ENCODE peak calls at places on chromosomes 11 and 22, in four cellular contexts. One of them, this sample, is unnamed.

GRCh38 chr22:21078916-21079315 is 33.2 kb downstream of the LRRC74B start:
- DNase-seq in H1: no peak
- DNase-seq in HEK293T: no peak
- DNase-seq in HepG2: no peak
- DNase-seq in this sample: no peak

GRCh38 chr22:27420817-27421361 is 380.7 kb downstream of the MN1 start:
- DNase-seq in H1: no peak
- DNase-seq in HEK293T: no peak
- DNase-seq in HepG2: no peak
- DNase-seq in this sample: no peak

GRCh38 chr11:843818-844692 is 1.4 kb downstream of the TSPAN4 start:
- DNase-seq in H1: peak; percentile 89
- DNase-seq in HEK293T: no peak
- DNase-seq in HepG2: peak; percentile 89
- DNase-seq in this sample: peak; percentile 97

GRCh38 chr11:135069884-135070283 is 657.8 kb upstream of the B3GAT1 start:
- DNase-seq in H1: no peak
- DNase-seq in HEK293T: no peak
- DNase-seq in HepG2: no peak
- DNase-seq in this sample: no peak

GRCh38 chr11:83480811-83481210 is 194.6 kb upstream of the CCDC90B start:
- DNase-seq in H1: no peak
- DNase-seq in HEK293T: no peak
- DNase-seq in HepG2: no peak
- DNase-seq in this sample: no peak

GRCh38 chr11:9821008-9821752 is 157.3 kb downstream of the SWAP70 start:
- DNase-seq in H1: no peak
- DNase-seq in HEK293T: no peak
- DNase-seq in HepG2: no peak
- DNase-seq in this sample: no peak

GRCh38 chr11:2199466-2200341 is 28.1 kb upstream of the TH start:
- DNase-seq in H1: no peak
- DNase-seq in HEK293T: no peak
- DNase-seq in HepG2: no peak
- DNase-seq in this sample: no peak

GRCh38 chr22:49347376-49347775 is 480.3 kb downstream of the BRD1 start:
- DNase-seq in H1: no peak
- DNase-seq in HEK293T: no peak
- DNase-seq in HepG2: no peak
- DNase-seq in this sample: no peak

GRCh38 chr22:43085658-43086606 is 3.3 kb downstream of the TTLL1 start:
- DNase-seq in H1: no peak
- DNase-seq in HEK293T: no peak
- DNase-seq in HepG2: no peak
- DNase-seq in this sample: no peak

GRCh38 chr11:133163463-133164419 is 368.6 kb downstream of the OPCML start:
- DNase-seq in H1: no peak
- DNase-seq in HEK293T: peak; percentile 52
- DNase-seq in HepG2: peak; percentile 51
- DNase-seq in this sample: peak; percentile 42

GRCh38 chr11:108093128-108093904 is 28.1 kb upstream of the ACAT1 start:
- DNase-seq in H1: no peak
- DNase-seq in HEK293T: no peak
- DNase-seq in HepG2: no peak
- DNase-seq in this sample: no peak

GRCh38 chr22:49966041-49966715 is 5.6 kb downstream of the PIM3 start:
- DNase-seq in H1: no peak
- DNase-seq in HEK293T: no peak
- DNase-seq in HepG2: no peak
- DNase-seq in this sample: no peak

GRCh38 chr11:32244453-32244852 is 153.6 kb downstream of the RCN1 start:
- DNase-seq in H1: no peak
- DNase-seq in HEK293T: no peak
- DNase-seq in HepG2: no peak
- DNase-seq in this sample: no peak
- TF ChIP-seq SUZ12 in H1: no peak
- TF ChIP-seq SUZ12 in HEK293T: no peak
- TF ChIP-seq SUZ12 in HepG2: no peak
- TF ChIP-seq SUZ12 in this sample: no peak

GRCh38 chr22:39958916-39959639 is 1.1 kb upstream of the TMA7B start:
- DNase-seq in H1: no peak
- DNase-seq in HEK293T: no peak
- DNase-seq in HepG2: no peak
- DNase-seq in this sample: no peak
- TF ChIP-seq SUZ12 in H1: no peak
- TF ChIP-seq SUZ12 in HEK293T: no peak
- TF ChIP-seq SUZ12 in HepG2: no peak
- TF ChIP-seq SUZ12 in this sample: no peak

GRCh38 chr11:16774920-16775603 is 36.6 kb downstream of the C11orf58 start:
- DNase-seq in H1: no peak
- DNase-seq in HEK293T: no peak
- DNase-seq in HepG2: peak; percentile 65
- DNase-seq in this sample: no peak

GRCh38 chr11:16777576-16777975 is 39.1 kb downstream of the C11orf58 start:
- DNase-seq in H1: no peak
- DNase-seq in HEK293T: no peak
- DNase-seq in HepG2: no peak
- DNase-seq in this sample: no peak

GRCh38 chr11:16773981-16774710 is 35.7 kb downstream of the C11orf58 start:
- DNase-seq in H1: no peak
- DNase-seq in HEK293T: no peak
- DNase-seq in HepG2: no peak
- DNase-seq in this sample: no peak

GRCh38 chr11:16776716-16777115 is 38.3 kb downstream of the C11orf58 start:
- DNase-seq in H1: no peak
- DNase-seq in HEK293T: no peak
- DNase-seq in HepG2: no peak
- DNase-seq in this sample: no peak

GRCh38 chr11:16775604-16776283 is 37.3 kb downstream of the C11orf58 start:
- DNase-seq in H1: no peak
- DNase-seq in HEK293T: no peak
- DNase-seq in HepG2: no peak
- DNase-seq in this sample: no peak
- TF ChIP-seq SUZ12 in H1: no peak
- TF ChIP-seq SUZ12 in HEK293T: no peak
- TF ChIP-seq SUZ12 in HepG2: no peak
- TF ChIP-seq SUZ12 in this sample: no peak

GRCh38 chr22:44994399-44995281 is 15.2 kb downstream of the PHF21B start:
- DNase-seq in H1: no peak
- DNase-seq in HEK293T: no peak
- DNase-seq in HepG2: no peak
- DNase-seq in this sample: no peak
- TF ChIP-seq SUZ12 in H1: no peak
- TF ChIP-seq SUZ12 in HEK293T: no peak
- TF ChIP-seq SUZ12 in HepG2: no peak
- TF ChIP-seq SUZ12 in this sample: no peak

GRCh38 chr11:13061294-13061990 is 52.3 kb downstream of the RASSF10 start:
- DNase-seq in H1: no peak
- DNase-seq in HEK293T: no peak
- DNase-seq in HepG2: no peak
- DNase-seq in this sample: no peak
- TF ChIP-seq SUZ12 in H1: no peak
- TF ChIP-seq SUZ12 in HEK293T: no peak
- TF ChIP-seq SUZ12 in HepG2: no peak
- TF ChIP-seq SUZ12 in this sample: no peak

DNA sequence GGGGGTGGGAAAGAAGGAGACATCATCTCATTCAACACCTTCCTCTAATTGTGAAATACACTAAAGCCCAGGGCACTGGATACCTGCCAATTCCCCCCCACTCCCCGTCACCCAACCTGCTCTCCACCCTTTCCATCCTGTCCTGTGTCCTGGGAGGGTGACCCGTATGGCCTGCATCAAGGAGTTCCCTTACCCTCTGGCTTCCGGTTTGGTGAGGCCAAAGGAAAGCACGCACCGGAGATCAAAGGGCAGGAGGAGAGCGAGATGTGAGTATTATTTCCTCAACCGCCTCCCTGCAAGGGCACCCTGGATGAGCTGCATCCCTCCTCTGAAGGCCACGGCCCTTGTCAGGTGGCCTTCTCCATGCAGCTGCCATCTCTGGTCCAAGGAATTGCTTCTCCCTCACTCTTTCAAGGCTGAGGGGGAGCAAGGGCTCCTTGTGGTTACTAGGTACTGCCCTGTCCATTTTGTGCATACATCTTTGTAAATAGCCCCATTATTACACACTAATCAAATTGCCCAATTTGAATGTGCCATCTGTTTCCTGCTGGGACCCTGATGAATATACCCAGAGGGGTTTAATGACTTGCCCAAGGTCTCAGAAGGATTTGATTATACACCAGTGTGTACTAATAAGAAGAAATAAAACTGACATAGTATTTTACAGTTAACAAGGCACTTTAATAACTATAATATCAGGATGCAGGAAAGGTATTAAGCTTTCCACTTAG is 64.8 kb upstream of the PTPRJ start:
- DNase-seq in H1: no peak
- DNase-seq in HEK293T: no peak
- DNase-seq in HepG2: peak; percentile 37
- DNase-seq in this sample: no peak
- TF ChIP-seq SUZ12 in H1: no peak
- TF ChIP-seq SUZ12 in HEK293T: no peak
- TF ChIP-seq SUZ12 in HepG2: no peak
- TF ChIP-seq SUZ12 in this sample: no peak

DNA sequence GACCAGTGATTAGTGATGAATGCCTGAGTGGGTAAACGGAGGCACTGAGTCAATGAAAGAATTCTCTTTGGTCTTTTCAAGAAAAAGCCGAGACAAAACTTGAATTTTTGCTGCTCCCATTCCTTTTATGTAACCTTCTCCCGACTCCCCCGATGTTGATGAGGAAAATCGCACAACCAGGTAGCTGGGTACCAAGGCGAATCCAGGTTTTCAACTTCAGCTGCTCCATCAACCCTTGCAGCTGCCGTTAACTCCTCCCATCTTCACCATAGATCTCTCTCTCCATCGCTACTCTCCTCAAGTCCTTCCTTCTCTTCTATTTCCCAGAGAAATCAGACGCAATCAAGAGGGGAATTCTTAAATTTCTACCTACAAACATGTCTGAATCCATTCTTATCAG is 611 bp upstream of the USP2 start:
- DNase-seq in H1: no peak
- DNase-seq in HEK293T: peak; percentile 8
- DNase-seq in HepG2: no peak
- DNase-seq in this sample: no peak
- TF ChIP-seq SUZ12 in H1: no peak
- TF ChIP-seq SUZ12 in HEK293T: no peak
- TF ChIP-seq SUZ12 in HepG2: no peak
- TF ChIP-seq SUZ12 in this sample: no peak

GRCh38 chr22:46592390-46592872 is 27.8 kb upstream of the GRAMD4 start:
- DNase-seq in H1: no peak
- DNase-seq in HEK293T: no peak
- DNase-seq in HepG2: no peak
- DNase-seq in this sample: no peak

GRCh38 chr22:46594947-46595298 is 25.3 kb upstream of the GRAMD4 start:
- DNase-seq in H1: no peak
- DNase-seq in HEK293T: no peak
- DNase-seq in HepG2: no peak
- DNase-seq in this sample: no peak

GRCh38 chr22:46591890-46592289 is 28.3 kb upstream of the GRAMD4 start:
- DNase-seq in H1: no peak
- DNase-seq in HEK293T: no peak
- DNase-seq in HepG2: no peak
- DNase-seq in this sample: no peak

GRCh38 chr22:46593996-46594946 is 25.9 kb upstream of the GRAMD4 start:
- DNase-seq in H1: no peak
- DNase-seq in HEK293T: no peak
- DNase-seq in HepG2: no peak
- DNase-seq in this sample: no peak

GRCh38 chr22:46593211-46593676 is 26.9 kb upstream of the GRAMD4 start:
- DNase-seq in H1: no peak
- DNase-seq in HEK293T: no peak
- DNase-seq in HepG2: no peak
- DNase-seq in this sample: no peak
- TF ChIP-seq SUZ12 in H1: no peak
- TF ChIP-seq SUZ12 in HEK293T: no peak
- TF ChIP-seq SUZ12 in HepG2: no peak
- TF ChIP-seq SUZ12 in this sample: no peak

DNA sequence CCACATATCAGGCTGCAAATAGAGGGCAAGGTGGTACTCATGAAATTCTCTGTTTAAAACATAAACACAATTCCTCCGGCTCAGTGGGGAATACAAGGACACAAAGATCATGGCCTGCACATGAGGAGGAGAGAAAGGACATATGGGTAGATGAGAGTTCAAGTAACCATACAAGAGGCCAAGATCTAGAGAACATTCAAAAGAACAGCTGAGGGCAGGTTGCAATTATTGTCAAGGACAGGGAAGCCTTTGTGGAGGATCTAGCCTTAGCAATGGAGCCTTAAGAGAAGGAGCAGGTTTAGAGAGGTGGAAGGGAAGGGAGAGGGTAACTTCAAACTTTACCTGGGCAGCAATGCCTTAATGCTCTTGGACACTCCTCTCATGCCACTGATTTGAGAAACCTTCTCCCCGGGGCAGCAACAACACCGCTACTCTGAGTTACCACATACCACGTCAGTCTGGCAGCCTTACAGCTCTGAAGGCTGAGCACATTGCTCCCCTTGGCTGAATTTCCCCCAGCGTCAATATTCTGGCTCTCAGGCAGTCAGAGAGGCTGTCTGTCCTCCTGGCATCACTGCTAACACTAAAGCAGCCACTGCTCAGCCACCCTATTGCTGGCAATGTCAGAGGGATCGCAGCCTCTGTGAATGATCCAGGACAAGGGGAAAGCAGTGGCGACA is 55.5 kb downstream of the CLPB start:
- DNase-seq in H1: no peak
- DNase-seq in HEK293T: no peak
- DNase-seq in HepG2: no peak
- DNase-seq in this sample: no peak
- TF ChIP-seq SUZ12 in H1: no peak
- TF ChIP-seq SUZ12 in HEK293T: no peak
- TF ChIP-seq SUZ12 in HepG2: no peak
- TF ChIP-seq SUZ12 in this sample: no peak